ENCODE peak calls at places on chromosomes 12 and 14, in six cellular contexts. One of them, this sample, is unnamed.

GRCh38 chr12:65721541-65722190 is 102.6 kb upstream of the HMGA2 start:
- DNase-seq in kidney epithelial cell: no peak
- DNase-seq in pons: no peak
- DNase-seq in ACHN: no peak
- DNase-seq in amygdala: no peak
- DNase-seq in astrocyte of the cerebellum: no peak
- DNase-seq in this sample: no peak

GRCh38 chr14:91714805-91715204 is 17.1 kb downstream of the CATSPERB start:
- DNase-seq in kidney epithelial cell: no peak
- DNase-seq in pons: no peak
- DNase-seq in ACHN: no peak
- DNase-seq in amygdala: no peak
- DNase-seq in astrocyte of the cerebellum: no peak
- DNase-seq in this sample: no peak

GRCh38 chr14:100884456-100884855 is 19.1 kb downstream of the RTL1 start:
- DNase-seq in kidney epithelial cell: no peak
- DNase-seq in pons: no peak
- DNase-seq in ACHN: no peak
- DNase-seq in amygdala: no peak
- DNase-seq in astrocyte of the cerebellum: no peak
- DNase-seq in this sample: no peak

GRCh38 chr12:60180298-60180697 is 584.5 kb downstream of the SLC16A7 start:
- DNase-seq in kidney epithelial cell: no peak
- DNase-seq in pons: no peak
- DNase-seq in ACHN: no peak
- DNase-seq in amygdala: no peak
- DNase-seq in astrocyte of the cerebellum: no peak
- DNase-seq in this sample: no peak

GRCh38 chr12:77772606-77773298 is 57.9 kb upstream of the NAV3 start:
- DNase-seq in kidney epithelial cell: no peak
- DNase-seq in pons: no peak
- DNase-seq in ACHN: no peak
- DNase-seq in amygdala: no peak
- DNase-seq in astrocyte of the cerebellum: no peak
- DNase-seq in this sample: no peak

GRCh38 chr12:127230843-127231260 is 1036.1 kb upstream of the TMEM132C start:
- DNase-seq in kidney epithelial cell: peak; percentile 96
- DNase-seq in pons: no peak
- DNase-seq in ACHN: peak; percentile 98
- DNase-seq in amygdala: no peak
- DNase-seq in astrocyte of the cerebellum: peak; percentile 80
- DNase-seq in this sample: no peak

GRCh38 chr14:36493761-36494160 is 26.3 kb downstream of the NKX2-1 start:
- DNase-seq in kidney epithelial cell: no peak
- DNase-seq in pons: no peak
- DNase-seq in ACHN: no peak
- DNase-seq in amygdala: no peak
- DNase-seq in astrocyte of the cerebellum: no peak
- DNase-seq in this sample: no peak

GRCh38 chr14:53355581-53356112 is 202.5 kb upstream of the DDHD1 start:
- DNase-seq in kidney epithelial cell: peak; percentile 45
- DNase-seq in pons: peak; percentile 36
- DNase-seq in ACHN: peak; percentile 14
- DNase-seq in amygdala: no peak
- DNase-seq in astrocyte of the cerebellum: peak; percentile 99
- DNase-seq in this sample: no peak

GRCh38 chr14:92510972-92511371 is 2.6 kb upstream of the RIN3 start:
- DNase-seq in kidney epithelial cell: no peak
- DNase-seq in pons: no peak
- DNase-seq in ACHN: no peak
- DNase-seq in amygdala: no peak
- DNase-seq in astrocyte of the cerebellum: no peak
- DNase-seq in this sample: no peak

GRCh38 chr14:39988939-39989338 is 556.7 kb upstream of the FBXO33 start:
- DNase-seq in kidney epithelial cell: peak; percentile 29
- DNase-seq in pons: peak; percentile 60
- DNase-seq in ACHN: peak; percentile 55
- DNase-seq in amygdala: no peak
- DNase-seq in astrocyte of the cerebellum: peak; percentile 68
- DNase-seq in this sample: no peak

GRCh38 chr14:87547536-87547935 is 445.4 kb downstream of the GALC start:
- DNase-seq in kidney epithelial cell: no peak
- DNase-seq in pons: no peak
- DNase-seq in ACHN: no peak
- DNase-seq in amygdala: no peak
- DNase-seq in astrocyte of the cerebellum: no peak
- DNase-seq in this sample: no peak

GRCh38 chr14:67265131-67265530 is 23.9 kb downstream of the PALS1 start:
- DNase-seq in kidney epithelial cell: no peak
- DNase-seq in pons: no peak
- DNase-seq in ACHN: no peak
- DNase-seq in amygdala: no peak
- DNase-seq in astrocyte of the cerebellum: no peak
- DNase-seq in this sample: no peak

GRCh38 chr12:19223018-19223417 is 93.5 kb downstream of the PLEKHA5 start:
- DNase-seq in kidney epithelial cell: no peak
- DNase-seq in pons: no peak
- DNase-seq in ACHN: peak; percentile 71
- DNase-seq in amygdala: no peak
- DNase-seq in astrocyte of the cerebellum: no peak
- DNase-seq in this sample: no peak

GRCh38 chr12:55816876-55817351 is 610 bp downstream of the SARNP start:
- DNase-seq in kidney epithelial cell: no peak
- DNase-seq in pons: no peak
- DNase-seq in ACHN: peak; percentile 34
- DNase-seq in amygdala: no peak
- DNase-seq in astrocyte of the cerebellum: no peak
- DNase-seq in this sample: no peak

GRCh38 chr14:99515301-99516155 is 34.3 kb downstream of the CCNK start:
- DNase-seq in kidney epithelial cell: no peak
- DNase-seq in pons: no peak
- DNase-seq in ACHN: no peak
- DNase-seq in amygdala: no peak
- DNase-seq in astrocyte of the cerebellum: no peak
- DNase-seq in this sample: peak; percentile 58

GRCh38 chr14:94320243-94320642 is 2.9 kb downstream of the SERPINA6 start:
- DNase-seq in kidney epithelial cell: no peak
- DNase-seq in pons: no peak
- DNase-seq in ACHN: peak; percentile 22
- DNase-seq in amygdala: no peak
- DNase-seq in astrocyte of the cerebellum: no peak
- DNase-seq in this sample: no peak

GRCh38 chr12:5461966-5462365 is 30.1 kb downstream of the NTF3 start:
- DNase-seq in kidney epithelial cell: no peak
- DNase-seq in pons: no peak
- DNase-seq in ACHN: no peak
- DNase-seq in amygdala: no peak
- DNase-seq in astrocyte of the cerebellum: no peak
- DNase-seq in this sample: no peak

GRCh38 chr12:97277030-97277429 is 185.6 kb upstream of the RMST start:
- DNase-seq in kidney epithelial cell: no peak
- DNase-seq in pons: no peak
- DNase-seq in ACHN: no peak
- DNase-seq in amygdala: no peak
- DNase-seq in astrocyte of the cerebellum: no peak
- DNase-seq in this sample: no peak

GRCh38 chr12:48794870-48795269 is 6.0 kb upstream of the ADCY6 start:
- DNase-seq in kidney epithelial cell: peak; percentile 78
- DNase-seq in pons: no peak
- DNase-seq in ACHN: no peak
- DNase-seq in amygdala: no peak
- DNase-seq in astrocyte of the cerebellum: no peak
- DNase-seq in this sample: peak; percentile 39

GRCh38 chr12:109893250-109893995 is 6.7 kb upstream of the TCHP start:
- DNase-seq in kidney epithelial cell: no peak
- DNase-seq in pons: no peak
- DNase-seq in ACHN: no peak
- DNase-seq in amygdala: no peak
- DNase-seq in astrocyte of the cerebellum: no peak
- DNase-seq in this sample: no peak

GRCh38 chr12:113852695-113853490 is 113.2 kb downstream of the RBM19 start:
- DNase-seq in kidney epithelial cell: no peak
- DNase-seq in pons: peak; percentile 28
- DNase-seq in ACHN: no peak
- DNase-seq in amygdala: peak; percentile 18
- DNase-seq in astrocyte of the cerebellum: peak; percentile 18
- DNase-seq in this sample: no peak

GRCh38 chr12:1741154-1741949 is 50.5 kb downstream of the ADIPOR2 start:
- DNase-seq in kidney epithelial cell: no peak
- DNase-seq in pons: no peak
- DNase-seq in ACHN: no peak
- DNase-seq in amygdala: no peak
- DNase-seq in astrocyte of the cerebellum: no peak
- DNase-seq in this sample: no peak

GRCh38 chr12:109553471-109553870 is 19.8 kb downstream of the MMAB start:
- DNase-seq in kidney epithelial cell: no peak
- DNase-seq in pons: no peak
- DNase-seq in ACHN: peak; percentile 29
- DNase-seq in amygdala: no peak
- DNase-seq in astrocyte of the cerebellum: peak; percentile 34
- DNase-seq in this sample: no peak

GRCh38 chr14:104346112-104346462 is 207.7 kb downstream of the KIF26A start:
- DNase-seq in kidney epithelial cell: no peak
- DNase-seq in pons: no peak
- DNase-seq in ACHN: no peak
- DNase-seq in amygdala: no peak
- DNase-seq in astrocyte of the cerebellum: no peak
- DNase-seq in this sample: no peak

GRCh38 chr12:62078020-62078419 is 182.2 kb upstream of the USP15 start:
- DNase-seq in kidney epithelial cell: no peak
- DNase-seq in pons: no peak
- DNase-seq in ACHN: no peak
- DNase-seq in amygdala: no peak
- DNase-seq in astrocyte of the cerebellum: no peak
- DNase-seq in this sample: no peak

GRCh38 chr14:67620217-67620789 is 583 bp downstream of the ARG2 start:
- DNase-seq in kidney epithelial cell: no peak
- DNase-seq in pons: peak; percentile 16
- DNase-seq in ACHN: no peak
- DNase-seq in amygdala: no peak
- DNase-seq in astrocyte of the cerebellum: no peak
- DNase-seq in this sample: no peak

GRCh38 chr12:119712721-119713120 is 44.8 kb downstream of the PRKAB1 start:
- DNase-seq in kidney epithelial cell: no peak
- DNase-seq in pons: no peak
- DNase-seq in ACHN: no peak
- DNase-seq in amygdala: no peak
- DNase-seq in astrocyte of the cerebellum: no peak
- DNase-seq in this sample: no peak

This sample was measured in natural killer cell treated with Interleukin-12 subunit alpha and Interleukin-12 subunit beta and Interleukin-15 and Interleukin-18, amount 100 ng/mL, for 72 hours.